ENCODE peak calls at places on chromosomes 4 and X, in nine cellular contexts. C is germinal center; G is ureter; S is CD4-positive, CD25-positive, alpha-beta regulatory T cell; K is GM03348; Z is T-cell; U is H4; O is mesothelial cell of epicardium; V is ascending aorta. Q is an unnamed sample.

GRCh38 chrX:78104447-78105176 is 564 bp downstream of the PGK1 start:
- DNase-seq in C (peak), G (peak), S (peak), K (peak), Z (no peak), U (peak), O (no peak), V (peak), Q (peak)

GRCh38 chr4:170005472-170005871 is 20.7 kb downstream of the MFAP3L start:
- DNase-seq in C (no peak), G (no peak), S (no peak), K (no peak), Z (no peak), U (peak), O (no peak), V (no peak), Q (no peak)

GRCh38 chrX:154399527-154400368 is 1.6 kb downstream of the RPL10 start:
- DNase-seq in C (no peak), G (no peak), S (peak), K (no peak), Z (no peak), U (no peak), O (no peak), V (no peak), Q (no peak)

GRCh38 chrX:119194631-119195030 is 41.5 kb upstream of the PGRMC1 start:
- DNase-seq in C (no peak), G (no peak), S (no peak), K (peak), Z (no peak), U (peak), O (no peak), V (no peak), Q (no peak)

GRCh38 chr4:121998024-121998423 is 46.2 kb upstream of the TRPC3 start:
- DNase-seq in C (no peak), G (no peak), S (peak), K (no peak), Z (no peak), U (peak), O (no peak), V (no peak), Q (no peak)

GRCh38 chr4:11505225-11505971 is 76.7 kb upstream of the HS3ST1 start:
- DNase-seq in C (no peak), G (peak), S (peak), K (no peak), Z (no peak), U (peak), O (no peak), V (no peak), Q (no peak)

GRCh38 chr4:102317459-102317858 is 27.8 kb downstream of the SLC39A8 start:
- DNase-seq in C (no peak), G (no peak), S (no peak), K (no peak), Z (no peak), U (no peak), O (no peak), V (no peak), Q (no peak)

GRCh38 chr4:137156807-137157206 is 375.5 kb downstream of the PCDH18 start:
- DNase-seq in C (no peak), G (no peak), S (no peak), K (no peak), Z (no peak), U (no peak), O (no peak), V (no peak), Q (no peak)

GRCh38 chr4:153555730-153556440 is 89.7 kb downstream of the TMEM131L start:
- DNase-seq in C (no peak), G (peak), S (no peak), K (no peak), Z (no peak), U (peak), O (peak), V (no peak), Q (no peak)

GRCh38 chrX:107827137-107827831 is 1.6 kb downstream of the MID2 start:
- DNase-seq in C (no peak), G (no peak), S (no peak), K (peak), Z (no peak), U (no peak), O (no peak), V (no peak), Q (no peak)

GRCh38 chrX:71095971-71096701 is 485 bp downstream of the FOXO4 start:
- DNase-seq in C (no peak), G (no peak), S (peak), K (peak), Z (no peak), U (no peak), O (no peak), V (no peak), Q (peak)

GRCh38 chrX:115693476-115693875 is 132.5 kb downstream of the PLS3 start:
- DNase-seq in C (no peak), G (no peak), S (no peak), K (no peak), Z (no peak), U (no peak), O (no peak), V (no peak), Q (no peak)

GRCh38 chrX:107738768-107739167 is 36.8 kb downstream of the TSC22D3 start:
- DNase-seq in C (no peak), G (no peak), S (no peak), K (no peak), Z (no peak), U (no peak), O (no peak), V (no peak), Q (no peak)

GRCh38 chr4:177190995-177191568 is 118.6 kb upstream of the NEIL3 start:
- DNase-seq in C (no peak), G (no peak), S (no peak), K (peak), Z (no peak), U (peak), O (no peak), V (no peak), Q (no peak)

GRCh38 chr4:76194325-76194724 is 19.3 kb downstream of the SCARB2 start:
- DNase-seq in C (no peak), G (no peak), S (no peak), K (peak), Z (no peak), U (no peak), O (no peak), V (no peak), Q (no peak)

GRCh38 chrX:57565198-57565597 is 26.6 kb upstream of the ZXDB start:
- DNase-seq in C (no peak), G (no peak), S (peak), K (no peak), Z (no peak), U (no peak), O (no peak), V (no peak), Q (no peak)

GRCh38 chr4:186699298-186699697 is 24.4 kb downstream of the FAT1 start:
- DNase-seq in C (no peak), G (peak), S (no peak), K (no peak), Z (no peak), U (no peak), O (no peak), V (no peak), Q (no peak)

GRCh38 chrX:56268888-56269287 is 36.7 kb downstream of the KLF8 start:
- DNase-seq in C (no peak), G (no peak), S (peak), K (no peak), Z (no peak), U (no peak), O (no peak), V (no peak), Q (no peak)

GRCh38 chr4:1244978-1245471 is 3.9 kb downstream of the CTBP1 start:
- DNase-seq in C (no peak), G (peak), S (no peak), K (no peak), Z (no peak), U (no peak), O (no peak), V (no peak), Q (no peak)

GRCh38 chr4:178293601-178294000 is 851.4 kb upstream of the AGA start:
- DNase-seq in C (no peak), G (no peak), S (no peak), K (no peak), Z (no peak), U (no peak), O (no peak), V (no peak), Q (no peak)

GRCh38 chr4:121764702-121765367 is at the start of gene SMIM43:
- DNase-seq in C (no peak), G (no peak), S (no peak), K (peak), Z (no peak), U (no peak), O (peak), V (no peak), Q (no peak)

GRCh38 chr4:25107827-25108516 is 52.3 kb downstream of the SEPSECS start:
- DNase-seq in C (no peak), G (no peak), S (no peak), K (peak), Z (no peak), U (no peak), O (no peak), V (no peak), Q (no peak)

GRCh38 chr4:4810365-4810764 is 49.1 kb upstream of the MSX1 start:
- DNase-seq in C (no peak), G (no peak), S (no peak), K (no peak), Z (no peak), U (no peak), O (no peak), V (no peak), Q (no peak)